ENCODE peak calls at places on chromosomes 2 and 18, in eight cellular contexts. N is iris pigment epithelial cell, C is WERI-Rb-1, P is NCI-H774, Y is AG20443, F is H54, A is left kidney, J is tibial artery. Z is an unnamed sample.
A peak's percentile ranks its signal among the peaks of the same experiment; 100 is the strongest.

GRCh38 chr2:66559672-66560071 is 124.7 kb downstream of the MEIS1 start:
- DNase-seq in N (no peak), C (no peak), P (no peak), Y (no peak), F (no peak), A (no peak), J (no peak), Z (no peak)

GRCh38 chr18:42141439-42141838 is 186.4 kb downstream of the PIK3C3 start:
- DNase-seq in N (peak; percentile 22), C (peak; percentile 71), P (no peak), Y (no peak), F (no peak), A (no peak), J (no peak), Z (no peak)

GRCh38 chr2:161250864-161251436 is 57.3 kb upstream of the PSMD14 start:
- DNase-seq in N (peak; percentile 53), C (peak; percentile 42), P (peak; percentile 62), Y (peak; percentile 39), F (peak; percentile 60), A (peak; percentile 82), J (no peak), Z (no peak)

GRCh38 chr2:198098386-198098785 is 294.0 kb downstream of the PLCL1 start:
- DNase-seq in N (no peak), C (no peak), P (no peak), Y (no peak), F (no peak), A (no peak), J (no peak), Z (no peak)

GRCh38 chr2:72940361-72940760 is 23.0 kb downstream of the EMX1 start:
- DNase-seq in N (no peak), C (no peak), P (no peak), Y (no peak), F (no peak), A (no peak), J (no peak), Z (no peak)

GRCh38 chr2:85468096-85468703 is 49.7 kb downstream of the SH2D6 start:
- DNase-seq in N (no peak), C (no peak), P (no peak), Y (no peak), F (no peak), A (no peak), J (no peak), Z (no peak)

GRCh38 chr2:70069049-70069448 is 18.2 kb upstream of the PCBP1 start:
- DNase-seq in N (peak; percentile 31), C (no peak), P (no peak), Y (no peak), F (no peak), A (peak; percentile 8), J (no peak), Z (no peak)

GRCh38 chr2:221629478-221629877 is 57.4 kb upstream of the EPHA4 start:
- DNase-seq in N (peak; percentile 92), C (no peak), P (no peak), Y (peak; percentile 84), F (peak; percentile 38), A (no peak), J (no peak), Z (no peak)

GRCh38 chr2:148542614-148543013 is 101.9 kb upstream of the EPC2 start:
- DNase-seq in N (no peak), C (no peak), P (no peak), Y (no peak), F (no peak), A (no peak), J (no peak), Z (no peak)

GRCh38 chr2:181352158-181352557 is 105.0 kb upstream of the ITGA4 start:
- DNase-seq in N (no peak), C (no peak), P (no peak), Y (no peak), F (no peak), A (no peak), J (no peak), Z (no peak)

GRCh38 chr2:1772868-1773267 is 28.6 kb upstream of the PXDN start:
- DNase-seq in N (no peak), C (no peak), P (no peak), Y (no peak), F (no peak), A (no peak), J (no peak), Z (no peak)

GRCh38 chr2:182280128-182280527 is 146.7 kb downstream of the PDE1A start:
- DNase-seq in N (peak; percentile 28), C (no peak), P (no peak), Y (peak; percentile 20), F (no peak), A (peak; percentile 10), J (no peak), Z (no peak)

GRCh38 chr18:22493255-22493654 is 75.5 kb upstream of the CTAGE1 start:
- DNase-seq in N (no peak), C (no peak), P (no peak), Y (no peak), F (no peak), A (no peak), J (no peak), Z (no peak)

GRCh38 chr2:236334122-236334876 is 70.1 kb upstream of the ASB18 start:
- DNase-seq in N (no peak), C (no peak), P (no peak), Y (no peak), F (no peak), A (no peak), J (peak; percentile 57), Z (no peak)

GRCh38 chr2:183063083-183063482 is 15.5 kb upstream of the DUSP19 start:
- DNase-seq in N (peak; percentile 35), C (no peak), P (peak; percentile 14), Y (peak; percentile 34), F (peak; percentile 19), A (no peak), J (no peak), Z (no peak)

GRCh38 chr2:119544075-119545031 is at the start of gene CFAP221:
- DNase-seq in N (peak; percentile 76), C (peak; percentile 83), P (peak; percentile 69), Y (peak; percentile 95), F (peak; percentile 78), A (peak; percentile 92), J (peak; percentile 30), Z (peak; percentile 93)

GRCh38 chr2:217398101-217398500 is 538.2 kb upstream of the TNP1 start:
- DNase-seq in N (no peak), C (peak; percentile 17), P (no peak), Y (no peak), F (no peak), A (no peak), J (no peak), Z (no peak)

GRCh38 chr18:75276813-75277628 is 66.4 kb downstream of the TSHZ1 start:
- DNase-seq in N (peak; percentile 30), C (no peak), P (no peak), Y (peak; percentile 71), F (no peak), A (no peak), J (no peak), Z (no peak)

GRCh38 chr2:127408004-127408806 is 10.0 kb upstream of the PROC start:
- DNase-seq in N (peak; percentile 85), C (peak; percentile 95), P (peak; percentile 90), Y (peak; percentile 97), F (peak; percentile 89), A (peak; percentile 95), J (peak; percentile 88), Z (peak; percentile 97)

GRCh38 chr2:134553657-134554056 is 165.1 kb downstream of the TMEM163 start:
- DNase-seq in N (no peak), C (no peak), P (no peak), Y (no peak), F (no peak), A (no peak), J (no peak), Z (no peak)

GRCh38 chr18:79792988-79793355 is 4.8 kb upstream of the KCNG2 start:
- DNase-seq in N (no peak), C (no peak), P (no peak), Y (no peak), F (no peak), A (no peak), J (no peak), Z (peak; percentile 65)

GRCh38 chr2:39805936-39806608 is 27.0 kb upstream of the THUMPD2 start:
- DNase-seq in N (peak; percentile 80), C (no peak), P (no peak), Y (no peak), F (no peak), A (no peak), J (no peak), Z (no peak)

GRCh38 chr2:64212346-64212745 is 68.1 kb upstream of the PELI1 start:
- DNase-seq in N (peak; percentile 98), C (no peak), P (no peak), Y (no peak), F (no peak), A (no peak), J (peak; percentile 33), Z (no peak)

GRCh38 chr2:238513346-238513745 is 86.6 kb downstream of the ASB1 start:
- DNase-seq in N (peak; percentile 56), C (peak; percentile 50), P (peak; percentile 33), Y (peak; percentile 75), F (peak; percentile 56), A (peak; percentile 51), J (no peak), Z (peak; percentile 72)